ENCODE peak calls at places on chromosome 12, in ten cellular contexts. L is thyroid gland; E is choroid plexus epithelial cell; H is CD8-positive, alpha-beta memory T cell; R is psoas muscle; S is bronchial epithelial cell; T is AG04450; M is K562; F is lower leg skin; K is neuronal stem cell. O is an unnamed sample.

GRCh38 chr12:113214938-113215400 is 6.3 kb upstream of the TPCN1 start:
- DNase-seq in H (no peak), M (no peak), T (peak), F (peak), K (no peak), L (no peak), E (peak), S (peak), R (peak), O (no peak)

GRCh38 chr12:106044773-106045172 is 94.0 kb downstream of the NUAK1 start:
- DNase-seq in F (no peak), L (no peak), S (no peak), H (no peak), T (no peak), E (peak), R (no peak), M (no peak), K (no peak), O (no peak)

GRCh38 chr12:115941362-115941761 is 336.1 kb downstream of the MED13L start:
- DNase-seq in R (no peak), T (no peak), S (peak), F (no peak), E (peak), H (no peak), L (no peak), K (no peak), M (no peak), O (no peak)

GRCh38 chr12:53378705-53379388 is 1.1 kb upstream of the SP1 start:
- DNase-seq in L (no peak), T (no peak), K (no peak), M (no peak), R (no peak), S (no peak), E (peak), H (no peak), F (no peak), O (no peak)

GRCh38 chr12:72288911-72289310 is 16.7 kb downstream of the TRHDE start:
- DNase-seq in S (no peak), F (no peak), T (no peak), K (no peak), R (no peak), H (no peak), L (no peak), M (no peak), E (peak), O (no peak)

GRCh38 chr12:94982456-94982855 is 21.0 kb downstream of the NDUFA12 start:
- DNase-seq in H (no peak), T (no peak), E (peak), L (no peak), K (no peak), R (no peak), F (no peak), S (no peak), M (no peak), O (no peak)

GRCh38 chr12:130813949-130814348 is 25.1 kb downstream of the STX2 start:
- DNase-seq in R (no peak), H (no peak), T (no peak), L (no peak), K (no peak), F (no peak), S (no peak), M (no peak), E (no peak), O (no peak)

GRCh38 chr12:51238510-51239334 is at the start of gene DAZAP2:
- DNase-seq in L (peak), E (peak), K (peak), H (peak), F (peak), R (peak), M (peak), T (peak), S (peak), O (peak)

GRCh38 chr12:78062781-78063180 is 232.1 kb downstream of the NAV3 start:
- DNase-seq in H (no peak), T (peak), K (no peak), F (no peak), M (no peak), S (peak), L (peak), E (peak), R (no peak), O (no peak)

GRCh38 chr12:64212066-64212746 is 9.9 kb downstream of the KICS2 start:
- DNase-seq in T (no peak), H (no peak), E (no peak), S (no peak), K (no peak), F (no peak), R (no peak), M (no peak), L (no peak), O (no peak)

GRCh38 chr12:68953536-68953935 is 20.6 kb upstream of the CPM start:
- DNase-seq in M (no peak), F (no peak), T (no peak), K (no peak), E (no peak), R (no peak), L (no peak), H (no peak), S (peak), O (no peak)

GRCh38 chr12:80636832-80637231 is 70.6 kb upstream of the MYF6 start:
- DNase-seq in H (no peak), F (no peak), T (no peak), K (no peak), M (no peak), E (peak), S (no peak), L (no peak), R (no peak), O (no peak)

DNA sequence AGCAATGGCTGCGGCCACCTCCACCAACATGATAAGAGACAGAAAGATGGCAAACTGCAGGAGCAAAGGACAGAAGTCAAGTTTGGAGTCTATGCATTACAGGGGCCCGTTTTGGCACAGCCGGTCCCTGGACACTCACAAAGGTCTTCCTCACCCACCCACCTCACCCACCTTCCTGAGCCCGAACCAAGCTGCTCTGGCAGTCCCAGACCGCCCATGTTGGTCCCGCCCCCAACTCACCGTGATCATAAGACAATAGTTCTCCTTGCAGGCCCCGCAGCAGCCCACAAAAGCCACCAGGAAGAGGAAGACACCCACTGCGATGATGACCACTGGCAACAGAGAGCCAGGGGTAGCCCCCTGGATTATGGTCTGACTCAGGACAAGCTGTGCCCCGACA is 1.9 kb downstream of the CD63 start:
- DNase-seq in F (no peak), R (peak), M (no peak), L (no peak), E (no peak), S (no peak), K (no peak), T (no peak), H (no peak), O (no peak)
- H3K4me3 ChIP-seq in F (no peak), R (peak), M (peak), L (no peak), E (peak), S (peak), K (peak), T (peak), H (no peak), O (no peak)

GRCh38 chr12:2156333-2156732 is 103.5 kb downstream of the CACNA1C start:
- DNase-seq in S (no peak), H (no peak), T (peak), R (no peak), E (peak), F (no peak), K (no peak), M (no peak), L (no peak), O (no peak)
- H3K4me3 ChIP-seq in S (no peak), H (no peak), T (no peak), R (no peak), E (no peak), F (no peak), K (no peak), M (no peak), L (no peak), O (no peak)

GRCh38 chr12:71018682-71019081 is 98.1 kb upstream of the PTPRR start:
- DNase-seq in K (no peak), L (no peak), T (no peak), S (peak), M (no peak), R (no peak), H (no peak), E (no peak), F (no peak), O (no peak)
- H3K4me3 ChIP-seq in K (no peak), L (no peak), T (no peak), S (no peak), M (no peak), R (no peak), H (no peak), E (no peak), F (no peak), O (no peak)

GRCh38 chr12:4214912-4215861 is 58.4 kb upstream of the CCND2 start:
- DNase-seq in E (peak), L (peak), M (peak), T (no peak), H (no peak), K (no peak), S (peak), R (peak), F (peak), O (no peak)
- H3K4me3 ChIP-seq in E (no peak), L (no peak), M (no peak), T (no peak), H (peak), K (no peak), S (no peak), R (no peak), F (no peak), O (no peak)